ENCODE peak calls at places on chromosome 3, in seven cellular contexts. V is cardiac muscle cell, L is natural killer cell, J is mammary epithelial cell, B is neural crest cell, T is pancreas, H is heart left ventricle. Z is an unnamed sample.

GRCh38 chr3:52118156-52118875 is 35.9 kb downstream of the POC1A start:
- DNase-seq in V (no peak), L (no peak), J (no peak), B (no peak), T (no peak), H (peak; percentile 41), Z (no peak)

GRCh38 chr3:17183951-17184550 is 299.3 kb downstream of the PLCL2 start:
- DNase-seq in V (peak; percentile 49), L (no peak), J (peak; percentile 48), B (no peak), T (no peak), H (no peak), Z (no peak)

GRCh38 chr3:112308151-112308911 is 14.3 kb upstream of the SLC9C1 start:
- DNase-seq in V (peak; percentile 90), L (no peak), J (peak; percentile 89), B (peak; percentile 30), T (no peak), H (no peak), Z (no peak)

GRCh38 chr3:31448035-31448881 is 84.5 kb upstream of the STT3B start:
- DNase-seq in V (peak; percentile 37), L (no peak), J (peak; percentile 27), B (no peak), T (no peak), H (no peak), Z (peak; percentile 32)

GRCh38 chr3:39052613-39053012 is 797 bp downstream of the WDR48 start:
- DNase-seq in V (no peak), L (no peak), J (no peak), B (no peak), T (no peak), H (no peak), Z (no peak)

GRCh38 chr3:113685956-113686721 is 10.3 kb downstream of the USF3 start:
- DNase-seq in V (peak; percentile 86), L (no peak), J (peak; percentile 2), B (no peak), T (no peak), H (no peak), Z (no peak)

GRCh38 chr3:46897829-46898320 is 20.4 kb downstream of the PTH1R start:
- DNase-seq in V (no peak), L (no peak), J (no peak), B (no peak), T (no peak), H (no peak), Z (no peak)

GRCh38 chr3:123397050-123397590 is 51.8 kb downstream of the ADCY5 start:
- DNase-seq in V (no peak), L (no peak), J (no peak), B (no peak), T (no peak), H (peak; percentile 41), Z (no peak)

GRCh38 chr3:2301361-2301760 is 202.7 kb downstream of the CNTN4 start:
- DNase-seq in V (no peak), L (no peak), J (no peak), B (no peak), T (no peak), H (no peak), Z (no peak)

GRCh38 chr3:105277656-105278055 is 89.1 kb upstream of the ALCAM start:
- DNase-seq in V (peak; percentile 30), L (no peak), J (peak; percentile 37), B (no peak), T (no peak), H (no peak), Z (no peak)

GRCh38 chr3:193972816-193973215 is 163.1 kb upstream of the HES1 start:
- DNase-seq in V (no peak), L (no peak), J (peak; percentile 71), B (no peak), T (no peak), H (no peak), Z (no peak)

GRCh38 chr3:45333549-45333948 is 54.8 kb upstream of the LARS2 start:
- DNase-seq in V (peak; percentile 45), L (no peak), J (no peak), B (no peak), T (no peak), H (no peak), Z (no peak)

GRCh38 chr3:49673715-49674490 is at the start of gene APEH:
- DNase-seq in V (peak; percentile 99), L (peak; percentile 96), J (peak; percentile 98), B (peak; percentile 98), T (peak; percentile 98), H (peak; percentile 97), Z (peak; percentile 99)

GRCh38 chr3:119810018-119810435 is 28.1 kb downstream of the NR1I2 start:
- DNase-seq in V (peak; percentile 46), L (peak; percentile 27), J (peak; percentile 19), B (no peak), T (peak; percentile 46), H (peak; percentile 77), Z (peak; percentile 78)
- TF ChIP-seq CTCF in V (peak; percentile 34), L (no peak), J (peak; percentile 40), B (no peak), T (no peak), H (no peak), Z (peak; percentile 51)

GRCh38 chr3:175146258-175146657 is 287.1 kb downstream of the NAALADL2 start:
- DNase-seq in V (peak; percentile 34), L (no peak), J (no peak), B (no peak), T (no peak), H (no peak), Z (no peak)
- TF ChIP-seq CTCF in V (peak; percentile 45), L (no peak), J (peak; percentile 18), B (peak; percentile 41), T (no peak), H (no peak), Z (no peak)

DNA sequence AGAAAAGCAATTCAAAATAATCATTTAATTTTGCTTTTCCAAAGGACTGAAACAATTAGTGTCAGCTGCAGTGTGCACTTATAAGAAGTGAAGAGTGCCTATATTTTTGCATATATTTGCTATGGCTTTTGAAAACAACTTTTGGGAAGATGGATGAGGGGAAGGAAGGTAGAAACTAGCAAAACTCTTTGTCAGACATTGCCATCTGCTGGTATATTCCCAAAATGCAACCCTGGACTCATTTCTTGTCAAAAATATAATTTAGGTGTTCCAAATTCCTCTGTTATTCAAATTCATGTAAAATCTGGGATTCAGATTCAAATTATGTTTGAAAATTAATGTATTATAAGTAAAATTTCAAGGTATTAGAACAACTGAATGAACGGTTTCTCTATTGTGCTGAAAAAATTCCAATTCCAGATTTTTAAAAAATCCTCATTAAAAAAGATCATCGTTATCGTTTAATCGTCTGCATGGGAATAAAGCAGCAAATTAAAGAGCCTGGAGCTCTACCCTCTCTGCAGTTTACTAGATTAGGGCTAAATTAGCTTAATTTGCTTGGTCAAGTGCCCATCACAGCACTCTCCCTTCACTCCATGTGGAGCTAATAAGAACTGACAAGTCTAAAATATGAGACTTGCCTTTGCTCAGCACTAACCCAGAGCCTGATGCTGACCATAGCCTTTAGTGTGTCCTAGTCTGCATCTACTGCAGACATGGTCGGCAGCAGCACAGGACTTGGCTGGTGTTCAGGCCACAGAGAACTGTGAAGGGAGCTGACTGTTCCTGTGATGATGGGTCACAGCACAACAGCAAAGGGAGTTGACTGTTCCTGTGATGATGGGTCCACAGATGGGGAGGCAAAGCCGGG is 67.9 kb upstream of the MITF start:
- DNase-seq in V (peak; percentile 65), L (no peak), J (peak; percentile 27), B (peak; percentile 58), T (no peak), H (no peak), Z (peak; percentile 44)
- TF ChIP-seq CTCF in V (peak; percentile 70), L (peak; percentile 32), J (peak; percentile 71), B (peak; percentile 93), T (peak; percentile 63), H (peak; percentile 72), Z (peak; percentile 53)

DNA sequence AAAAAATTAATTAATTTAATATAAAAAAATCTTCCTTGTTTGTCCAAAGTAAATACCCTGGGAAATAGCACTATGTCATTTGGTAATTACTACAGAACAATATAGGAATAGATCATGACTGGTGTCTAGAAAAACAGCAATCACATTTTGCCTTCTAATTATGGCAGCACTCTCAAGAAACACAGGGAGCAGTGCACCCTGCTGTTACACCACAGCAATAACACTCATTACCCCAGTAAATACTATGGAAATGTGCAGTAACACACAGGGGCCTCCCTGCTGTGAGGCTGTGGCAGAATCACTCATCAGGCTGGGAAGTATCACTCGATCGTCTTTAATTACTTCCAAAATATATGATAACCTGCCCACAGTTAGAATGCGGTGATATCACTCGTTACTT is 646.0 kb downstream of the TUSC7 start:
- DNase-seq in V (peak; percentile 2), L (no peak), J (no peak), B (no peak), T (no peak), H (no peak), Z (peak; percentile 11)
- TF ChIP-seq CTCF in V (peak; percentile 12), L (no peak), J (peak; percentile 14), B (peak; percentile 66), T (peak; percentile 15), H (no peak), Z (peak; percentile 27)

GRCh38 chr3:70308760-70309159 is 3.7 kb downstream of the MDFIC2 start:
- DNase-seq in V (peak; percentile 12), L (no peak), J (no peak), B (no peak), T (no peak), H (no peak), Z (no peak)
- TF ChIP-seq CTCF in V (no peak), L (no peak), J (peak; percentile 38), B (peak; percentile 42), T (no peak), H (no peak), Z (peak; percentile 23)

DNA sequence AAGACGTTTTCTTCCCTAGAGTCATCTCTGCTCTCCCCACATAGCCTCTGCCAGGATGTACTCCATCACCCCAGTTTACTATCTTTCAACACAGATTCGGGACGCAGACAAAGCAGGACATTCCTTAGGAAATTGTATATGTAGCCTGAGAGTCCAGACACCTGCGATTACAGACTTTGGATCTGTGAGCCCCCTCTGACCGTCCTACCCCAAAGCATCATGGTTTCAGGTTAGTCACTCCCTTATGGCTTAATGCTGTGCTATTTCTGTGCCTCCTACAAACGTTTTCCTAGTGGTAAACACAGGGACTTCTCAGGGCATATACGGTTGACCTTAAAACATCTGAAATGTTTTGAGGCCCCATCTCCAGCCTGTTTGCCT is 234.0 kb upstream of the BHLHE40 start:
- DNase-seq in V (no peak), L (no peak), J (no peak), B (no peak), T (no peak), H (no peak), Z (no peak)
- TF ChIP-seq CTCF in V (no peak), L (no peak), J (no peak), B (no peak), T (no peak), H (no peak), Z (no peak)

GRCh38 chr3:139241783-139242182 is 102.0 kb upstream of the MRPS22 start:
- DNase-seq in V (no peak), L (no peak), J (no peak), B (no peak), T (no peak), H (no peak), Z (no peak)
- TF ChIP-seq CTCF in V (no peak), L (no peak), J (peak; percentile 22), B (peak; percentile 26), T (no peak), H (no peak), Z (no peak)